ENCODE peak calls at places on chromosomes 12 and 14, in eight cellular contexts. One of them, this sample, is unnamed.

GRCh38 chr14:105090493-105091334 is 25.5 kb upstream of the GPR132 start:
- DNase-seq in lower leg skin: peak
- DNase-seq in heart right ventricle: peak
- DNase-seq in breast epithelium: peak
- DNase-seq in brain microvascular endothelial cell: peak
- DNase-seq in AG09309: no peak
- DNase-seq in cardiac muscle cell: peak
- DNase-seq in aorta: peak
- DNase-seq in this sample: no peak

GRCh38 chr14:32697704-32698103 is 241.0 kb upstream of the NPAS3 start:
- DNase-seq in lower leg skin: no peak
- DNase-seq in heart right ventricle: no peak
- DNase-seq in breast epithelium: no peak
- DNase-seq in brain microvascular endothelial cell: peak
- DNase-seq in AG09309: no peak
- DNase-seq in cardiac muscle cell: no peak
- DNase-seq in aorta: no peak
- DNase-seq in this sample: peak

GRCh38 chr14:81348086-81348485 is 52.0 kb downstream of the STON2 start:
- DNase-seq in lower leg skin: no peak
- DNase-seq in heart right ventricle: no peak
- DNase-seq in breast epithelium: no peak
- DNase-seq in brain microvascular endothelial cell: no peak
- DNase-seq in AG09309: no peak
- DNase-seq in cardiac muscle cell: no peak
- DNase-seq in aorta: no peak
- DNase-seq in this sample: no peak

GRCh38 chr12:45379261-45379660 is 163.4 kb downstream of the ANO6 start:
- DNase-seq in lower leg skin: no peak
- DNase-seq in heart right ventricle: no peak
- DNase-seq in breast epithelium: no peak
- DNase-seq in brain microvascular endothelial cell: peak
- DNase-seq in AG09309: no peak
- DNase-seq in cardiac muscle cell: no peak
- DNase-seq in aorta: no peak
- DNase-seq in this sample: no peak

GRCh38 chr12:110992909-110993308 is 72.5 kb upstream of the MYL2 start:
- DNase-seq in lower leg skin: no peak
- DNase-seq in heart right ventricle: no peak
- DNase-seq in breast epithelium: no peak
- DNase-seq in brain microvascular endothelial cell: no peak
- DNase-seq in AG09309: no peak
- DNase-seq in cardiac muscle cell: no peak
- DNase-seq in aorta: no peak
- DNase-seq in this sample: no peak

GRCh38 chr12:212799-213526 is 994 bp downstream of the SLC6A12 start:
- DNase-seq in lower leg skin: no peak
- DNase-seq in heart right ventricle: peak
- DNase-seq in breast epithelium: no peak
- DNase-seq in brain microvascular endothelial cell: no peak
- DNase-seq in AG09309: no peak
- DNase-seq in cardiac muscle cell: no peak
- DNase-seq in aorta: peak
- DNase-seq in this sample: no peak

GRCh38 chr12:95549392-95550084 is 1.7 kb downstream of the USP44 start:
- DNase-seq in lower leg skin: no peak
- DNase-seq in heart right ventricle: no peak
- DNase-seq in breast epithelium: no peak
- DNase-seq in brain microvascular endothelial cell: no peak
- DNase-seq in AG09309: no peak
- DNase-seq in cardiac muscle cell: no peak
- DNase-seq in aorta: no peak
- DNase-seq in this sample: no peak

GRCh38 chr14:73245401-73246325 is 8.4 kb downstream of the PAPLN start:
- DNase-seq in lower leg skin: peak
- DNase-seq in heart right ventricle: peak
- DNase-seq in breast epithelium: no peak
- DNase-seq in brain microvascular endothelial cell: no peak
- DNase-seq in AG09309: no peak
- DNase-seq in cardiac muscle cell: no peak
- DNase-seq in aorta: peak
- DNase-seq in this sample: no peak

GRCh38 chr14:63949696-63950095 is 96.9 kb downstream of the SYNE2 start:
- DNase-seq in lower leg skin: no peak
- DNase-seq in heart right ventricle: no peak
- DNase-seq in breast epithelium: no peak
- DNase-seq in brain microvascular endothelial cell: peak
- DNase-seq in AG09309: no peak
- DNase-seq in cardiac muscle cell: no peak
- DNase-seq in aorta: no peak
- DNase-seq in this sample: peak

GRCh38 chr12:20436367-20436766 is 68.0 kb downstream of the PDE3A start:
- DNase-seq in lower leg skin: no peak
- DNase-seq in heart right ventricle: no peak
- DNase-seq in breast epithelium: no peak
- DNase-seq in brain microvascular endothelial cell: peak
- DNase-seq in AG09309: no peak
- DNase-seq in cardiac muscle cell: no peak
- DNase-seq in aorta: no peak
- DNase-seq in this sample: no peak

GRCh38 chr12:67991158-67991557 is 1.9 kb downstream of the IFNG-AS1 start:
- DNase-seq in lower leg skin: no peak
- DNase-seq in heart right ventricle: no peak
- DNase-seq in breast epithelium: no peak
- DNase-seq in brain microvascular endothelial cell: no peak
- DNase-seq in AG09309: no peak
- DNase-seq in cardiac muscle cell: no peak
- DNase-seq in aorta: no peak
- DNase-seq in this sample: no peak

GRCh38 chr12:80282226-80282625 is 161.8 kb upstream of the PTPRQ start:
- DNase-seq in lower leg skin: no peak
- DNase-seq in heart right ventricle: no peak
- DNase-seq in breast epithelium: no peak
- DNase-seq in brain microvascular endothelial cell: no peak
- DNase-seq in AG09309: no peak
- DNase-seq in cardiac muscle cell: no peak
- DNase-seq in aorta: no peak
- DNase-seq in this sample: no peak

GRCh38 chr12:77710209-77710608 is 120.5 kb upstream of the NAV3 start:
- DNase-seq in lower leg skin: no peak
- DNase-seq in heart right ventricle: no peak
- DNase-seq in breast epithelium: no peak
- DNase-seq in brain microvascular endothelial cell: no peak
- DNase-seq in AG09309: no peak
- DNase-seq in cardiac muscle cell: no peak
- DNase-seq in aorta: no peak
- DNase-seq in this sample: no peak

GRCh38 chr12:15322164-15323054 is at the start of gene PTPRO:
- DNase-seq in lower leg skin: no peak
- DNase-seq in heart right ventricle: no peak
- DNase-seq in breast epithelium: no peak
- DNase-seq in brain microvascular endothelial cell: no peak
- DNase-seq in AG09309: no peak
- DNase-seq in cardiac muscle cell: peak
- DNase-seq in aorta: peak
- DNase-seq in this sample: no peak

GRCh38 chr12:1532367-1532752 is 62.0 kb downstream of the FBXL14 start:
- DNase-seq in lower leg skin: peak
- DNase-seq in heart right ventricle: no peak
- DNase-seq in breast epithelium: no peak
- DNase-seq in brain microvascular endothelial cell: no peak
- DNase-seq in AG09309: no peak
- DNase-seq in cardiac muscle cell: no peak
- DNase-seq in aorta: no peak
- DNase-seq in this sample: no peak

GRCh38 chr12:59491877-59492276 is 104.0 kb upstream of the SLC16A7 start:
- DNase-seq in lower leg skin: no peak
- DNase-seq in heart right ventricle: no peak
- DNase-seq in breast epithelium: no peak
- DNase-seq in brain microvascular endothelial cell: no peak
- DNase-seq in AG09309: no peak
- DNase-seq in cardiac muscle cell: no peak
- DNase-seq in aorta: no peak
- DNase-seq in this sample: no peak

GRCh38 chr12:9118161-9118560 is 2.4 kb upstream of the A2M start:
- DNase-seq in lower leg skin: no peak
- DNase-seq in heart right ventricle: no peak
- DNase-seq in breast epithelium: peak
- DNase-seq in brain microvascular endothelial cell: no peak
- DNase-seq in AG09309: no peak
- DNase-seq in cardiac muscle cell: no peak
- DNase-seq in aorta: no peak
- DNase-seq in this sample: no peak

GRCh38 chr12:9124346-9125031 is 8.8 kb upstream of the A2M start:
- DNase-seq in lower leg skin: no peak
- DNase-seq in heart right ventricle: no peak
- DNase-seq in breast epithelium: no peak
- DNase-seq in brain microvascular endothelial cell: no peak
- DNase-seq in AG09309: no peak
- DNase-seq in cardiac muscle cell: no peak
- DNase-seq in aorta: no peak
- DNase-seq in this sample: no peak

GRCh38 chr12:9123741-9124140 is 8.0 kb upstream of the A2M start:
- DNase-seq in lower leg skin: no peak
- DNase-seq in heart right ventricle: no peak
- DNase-seq in breast epithelium: no peak
- DNase-seq in brain microvascular endothelial cell: no peak
- DNase-seq in AG09309: no peak
- DNase-seq in cardiac muscle cell: no peak
- DNase-seq in aorta: no peak
- DNase-seq in this sample: no peak

GRCh38 chr12:9120487-9121184 is 4.9 kb upstream of the A2M start:
- DNase-seq in lower leg skin: no peak
- DNase-seq in heart right ventricle: no peak
- DNase-seq in breast epithelium: no peak
- DNase-seq in brain microvascular endothelial cell: no peak
- DNase-seq in AG09309: no peak
- DNase-seq in cardiac muscle cell: no peak
- DNase-seq in aorta: no peak
- DNase-seq in this sample: no peak

GRCh38 chr12:9122166-9122609 is 6.5 kb upstream of the A2M start:
- DNase-seq in lower leg skin: no peak
- DNase-seq in heart right ventricle: no peak
- DNase-seq in breast epithelium: no peak
- DNase-seq in brain microvascular endothelial cell: no peak
- DNase-seq in AG09309: no peak
- DNase-seq in cardiac muscle cell: no peak
- DNase-seq in aorta: no peak
- DNase-seq in this sample: no peak
- H3K4me3 ChIP-seq in lower leg skin: no peak
- H3K4me3 ChIP-seq in heart right ventricle: no peak
- H3K4me3 ChIP-seq in breast epithelium: peak
- H3K4me3 ChIP-seq in brain microvascular endothelial cell: no peak
- H3K4me3 ChIP-seq in AG09309: no peak
- H3K4me3 ChIP-seq in cardiac muscle cell: no peak
- H3K4me3 ChIP-seq in aorta: peak
- H3K4me3 ChIP-seq in this sample: no peak

DNA sequence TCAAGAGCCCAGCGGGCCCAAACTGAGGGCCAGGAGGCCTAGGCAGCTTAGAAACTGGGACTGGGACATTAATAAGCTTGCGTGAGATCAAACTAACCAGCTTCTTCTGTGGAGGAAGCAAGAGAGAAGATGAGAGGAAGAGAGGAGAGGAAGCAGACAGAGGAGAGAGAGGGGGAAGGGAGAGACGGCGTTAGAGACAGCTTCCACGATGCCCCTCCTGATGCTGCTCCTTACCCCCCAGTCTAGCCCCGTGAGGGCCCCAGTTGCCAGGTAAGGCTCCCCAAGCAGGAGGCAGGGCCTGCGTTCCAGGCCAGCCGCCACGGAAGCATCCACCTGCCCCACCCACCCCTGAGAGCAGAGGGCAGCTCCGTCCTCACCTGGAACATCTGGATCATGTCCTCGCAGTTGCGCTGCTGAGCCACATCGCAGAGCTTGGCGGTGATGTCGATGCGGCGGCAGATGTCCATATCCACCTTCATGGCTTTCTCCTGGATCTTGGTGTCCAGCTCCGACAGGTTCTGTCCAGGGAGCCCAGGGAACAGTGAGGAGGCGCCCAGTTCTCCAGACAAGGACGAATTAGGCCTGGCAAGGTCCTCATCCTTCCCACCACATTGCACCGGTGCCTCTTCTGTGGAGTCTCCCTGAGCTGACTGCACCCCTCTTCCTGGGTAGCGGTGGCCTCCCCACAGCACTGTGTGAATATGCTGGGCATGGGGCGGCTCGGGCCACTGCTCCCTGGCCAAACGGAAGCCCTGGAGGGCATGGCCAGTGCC is 6.3 kb downstream of the IFFO1 start:
- DNase-seq in lower leg skin: no peak
- DNase-seq in heart right ventricle: no peak
- DNase-seq in breast epithelium: no peak
- DNase-seq in brain microvascular endothelial cell: no peak
- DNase-seq in AG09309: no peak
- DNase-seq in cardiac muscle cell: no peak
- DNase-seq in aorta: no peak
- DNase-seq in this sample: no peak
- H3K4me3 ChIP-seq in lower leg skin: no peak
- H3K4me3 ChIP-seq in heart right ventricle: no peak
- H3K4me3 ChIP-seq in breast epithelium: no peak
- H3K4me3 ChIP-seq in brain microvascular endothelial cell: no peak
- H3K4me3 ChIP-seq in AG09309: no peak
- H3K4me3 ChIP-seq in cardiac muscle cell: no peak
- H3K4me3 ChIP-seq in aorta: no peak
- H3K4me3 ChIP-seq in this sample: no peak

GRCh38 chr12:133203344-133204263 is 22.3 kb downstream of the ZNF268 start:
- DNase-seq in lower leg skin: no peak
- DNase-seq in heart right ventricle: no peak
- DNase-seq in breast epithelium: no peak
- DNase-seq in brain microvascular endothelial cell: no peak
- DNase-seq in AG09309: no peak
- DNase-seq in cardiac muscle cell: no peak
- DNase-seq in aorta: no peak
- DNase-seq in this sample: no peak
- H3K4me3 ChIP-seq in lower leg skin: no peak
- H3K4me3 ChIP-seq in heart right ventricle: no peak
- H3K4me3 ChIP-seq in breast epithelium: peak
- H3K4me3 ChIP-seq in brain microvascular endothelial cell: no peak
- H3K4me3 ChIP-seq in AG09309: no peak
- H3K4me3 ChIP-seq in cardiac muscle cell: no peak
- H3K4me3 ChIP-seq in aorta: no peak
- H3K4me3 ChIP-seq in this sample: no peak

DNA sequence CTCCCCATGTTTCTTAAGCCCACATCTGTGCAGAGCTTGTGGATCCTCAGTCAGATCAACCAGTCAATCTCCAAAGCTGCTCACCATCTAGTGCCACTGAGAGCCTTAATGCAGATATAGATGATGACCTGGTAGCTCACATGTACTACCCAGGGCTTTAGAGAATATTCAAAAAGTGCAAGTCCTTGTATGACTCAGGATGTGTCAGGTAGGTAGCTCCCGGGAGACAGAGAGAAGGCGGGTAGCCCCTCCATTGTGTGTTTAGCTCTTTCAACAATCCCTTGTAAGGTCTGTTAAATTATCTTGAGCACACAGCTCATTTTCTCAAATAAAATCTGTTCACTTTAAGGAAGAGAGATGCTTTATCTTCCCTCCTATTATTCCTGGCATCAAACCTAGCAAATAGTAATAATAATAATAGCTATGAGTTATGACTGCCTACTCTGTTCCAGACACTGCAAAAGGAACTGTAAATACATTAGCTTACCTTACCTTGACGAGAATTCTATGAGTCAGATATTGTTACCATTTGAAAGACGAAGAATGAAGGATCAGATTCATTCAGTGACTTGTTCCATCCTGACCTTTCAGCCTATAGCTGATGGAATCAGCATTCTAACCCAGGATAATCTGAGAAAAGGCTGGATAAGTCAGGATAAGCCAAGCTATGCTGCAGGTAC is 57.6 kb upstream of the CCND2 start:
- DNase-seq in lower leg skin: peak
- DNase-seq in heart right ventricle: no peak
- DNase-seq in breast epithelium: no peak
- DNase-seq in brain microvascular endothelial cell: no peak
- DNase-seq in AG09309: no peak
- DNase-seq in cardiac muscle cell: no peak
- DNase-seq in aorta: no peak
- DNase-seq in this sample: no peak
- H3K4me3 ChIP-seq in lower leg skin: no peak
- H3K4me3 ChIP-seq in heart right ventricle: no peak
- H3K4me3 ChIP-seq in breast epithelium: no peak
- H3K4me3 ChIP-seq in brain microvascular endothelial cell: no peak
- H3K4me3 ChIP-seq in AG09309: no peak
- H3K4me3 ChIP-seq in cardiac muscle cell: no peak
- H3K4me3 ChIP-seq in aorta: no peak
- H3K4me3 ChIP-seq in this sample: no peak